ENCODE peak calls at places on chromosomes 5 and 9, in five cellular contexts. One of them, this sample, is unnamed.
A peak's percentile ranks its signal among the peaks of the same experiment; 100 is the strongest.

GRCh38 chr9:18888241-18888794 is 144.7 kb downstream of the SAXO1 start:
- DNase-seq in gastrocnemius medialis: no peak
- DNase-seq in tibial nerve: no peak
- DNase-seq in cardiac muscle cell: no peak
- DNase-seq in heart right ventricle: peak; percentile 25
- DNase-seq in this sample: no peak

GRCh38 chr9:128409998-128410397 is 10.7 kb upstream of the CERCAM start:
- DNase-seq in gastrocnemius medialis: no peak
- DNase-seq in tibial nerve: no peak
- DNase-seq in cardiac muscle cell: peak; percentile 48
- DNase-seq in heart right ventricle: no peak
- DNase-seq in this sample: no peak

GRCh38 chr9:110429453-110429852 is 91.8 kb upstream of the TXNDC8 start:
- DNase-seq in gastrocnemius medialis: no peak
- DNase-seq in tibial nerve: no peak
- DNase-seq in cardiac muscle cell: no peak
- DNase-seq in heart right ventricle: no peak
- DNase-seq in this sample: no peak

GRCh38 chr9:134682026-134682425 is 40.4 kb downstream of the COL5A1 start:
- DNase-seq in gastrocnemius medialis: no peak
- DNase-seq in tibial nerve: no peak
- DNase-seq in cardiac muscle cell: no peak
- DNase-seq in heart right ventricle: no peak
- DNase-seq in this sample: no peak

GRCh38 chr9:117672397-117672796 is 31.8 kb upstream of the TLR4 start:
- DNase-seq in gastrocnemius medialis: no peak
- DNase-seq in tibial nerve: no peak
- DNase-seq in cardiac muscle cell: peak; percentile 54
- DNase-seq in heart right ventricle: no peak
- DNase-seq in this sample: no peak

GRCh38 chr9:91502475-91502874 is 78.8 kb upstream of the NFIL3 start:
- DNase-seq in gastrocnemius medialis: no peak
- DNase-seq in tibial nerve: no peak
- DNase-seq in cardiac muscle cell: no peak
- DNase-seq in heart right ventricle: no peak
- DNase-seq in this sample: no peak

GRCh38 chr9:131095666-131096489 is 453 bp upstream of the AIF1L start:
- DNase-seq in gastrocnemius medialis: no peak
- DNase-seq in tibial nerve: no peak
- DNase-seq in cardiac muscle cell: peak; percentile 19
- DNase-seq in heart right ventricle: peak; percentile 36
- DNase-seq in this sample: no peak

GRCh38 chr9:105994970-105995369 is 300.6 kb downstream of the TMEM38B start:
- DNase-seq in gastrocnemius medialis: no peak
- DNase-seq in tibial nerve: no peak
- DNase-seq in cardiac muscle cell: no peak
- DNase-seq in heart right ventricle: no peak
- DNase-seq in this sample: no peak

GRCh38 chr5:139271201-139272027 is 22.1 kb upstream of the MATR3 start:
- DNase-seq in gastrocnemius medialis: no peak
- DNase-seq in tibial nerve: no peak
- DNase-seq in cardiac muscle cell: peak; percentile 93
- DNase-seq in heart right ventricle: no peak
- DNase-seq in this sample: no peak

GRCh38 chr9:96048954-96049831 is 173.7 kb downstream of the ERCC6L2 start:
- DNase-seq in gastrocnemius medialis: no peak
- DNase-seq in tibial nerve: no peak
- DNase-seq in cardiac muscle cell: no peak
- DNase-seq in heart right ventricle: peak; percentile 31
- DNase-seq in this sample: no peak

GRCh38 chr9:93942176-93942575 is 13.0 kb downstream of the BARX1 start:
- DNase-seq in gastrocnemius medialis: no peak
- DNase-seq in tibial nerve: no peak
- DNase-seq in cardiac muscle cell: no peak
- DNase-seq in heart right ventricle: no peak
- DNase-seq in this sample: no peak

GRCh38 chr5:154971501-154971900 is 30.6 kb downstream of the MRPL22 start:
- DNase-seq in gastrocnemius medialis: no peak
- DNase-seq in tibial nerve: no peak
- DNase-seq in cardiac muscle cell: peak; percentile 66
- DNase-seq in heart right ventricle: no peak
- DNase-seq in this sample: no peak

GRCh38 chr9:112366591-112366990 is 13.3 kb upstream of the HSDL2 start:
- DNase-seq in gastrocnemius medialis: no peak
- DNase-seq in tibial nerve: no peak
- DNase-seq in cardiac muscle cell: no peak
- DNase-seq in heart right ventricle: no peak
- DNase-seq in this sample: no peak

GRCh38 chr5:75734913-75735789 is 17.9 kb upstream of the POC5 start:
- DNase-seq in gastrocnemius medialis: no peak
- DNase-seq in tibial nerve: no peak
- DNase-seq in cardiac muscle cell: peak; percentile 15
- DNase-seq in heart right ventricle: peak; percentile 13
- DNase-seq in this sample: no peak

GRCh38 chr5:10761842-10762165 is 770 bp upstream of the DAP start:
- DNase-seq in gastrocnemius medialis: no peak
- DNase-seq in tibial nerve: peak; percentile 14
- DNase-seq in cardiac muscle cell: peak; percentile 55
- DNase-seq in heart right ventricle: no peak
- DNase-seq in this sample: no peak

GRCh38 chr5:69374911-69375446 is 5.4 kb downstream of the RAD17 start:
- DNase-seq in gastrocnemius medialis: no peak
- DNase-seq in tibial nerve: no peak
- DNase-seq in cardiac muscle cell: no peak
- DNase-seq in heart right ventricle: no peak
- DNase-seq in this sample: no peak

GRCh38 chr9:28999057-28999456 is 1425.8 kb upstream of the C9orf72 start:
- DNase-seq in gastrocnemius medialis: no peak
- DNase-seq in tibial nerve: no peak
- DNase-seq in cardiac muscle cell: no peak
- DNase-seq in heart right ventricle: no peak
- DNase-seq in this sample: no peak

GRCh38 chr9:85740821-85741111 is 988 bp downstream of the AGTPBP1 start:
- DNase-seq in gastrocnemius medialis: no peak
- DNase-seq in tibial nerve: no peak
- DNase-seq in cardiac muscle cell: no peak
- DNase-seq in heart right ventricle: no peak
- DNase-seq in this sample: no peak

GRCh38 chr9:131578778-131579504 is 33.6 kb downstream of the PRRT1B start:
- DNase-seq in gastrocnemius medialis: no peak
- DNase-seq in tibial nerve: no peak
- DNase-seq in cardiac muscle cell: no peak
- DNase-seq in heart right ventricle: no peak
- DNase-seq in this sample: no peak

GRCh38 chr9:12739014-12739413 is 35.8 kb upstream of the LURAP1L start:
- DNase-seq in gastrocnemius medialis: no peak
- DNase-seq in tibial nerve: no peak
- DNase-seq in cardiac muscle cell: no peak
- DNase-seq in heart right ventricle: no peak
- DNase-seq in this sample: no peak

GRCh38 chr5:4700082-4700481 is 440.0 kb upstream of the ADAMTS16 start:
- DNase-seq in gastrocnemius medialis: no peak
- DNase-seq in tibial nerve: peak; percentile 80
- DNase-seq in cardiac muscle cell: peak; percentile 4
- DNase-seq in heart right ventricle: peak; percentile 23
- DNase-seq in this sample: peak; percentile 82

GRCh38 chr5:52867809-52868208 is 80.1 kb downstream of the ITGA1 start:
- DNase-seq in gastrocnemius medialis: no peak
- DNase-seq in tibial nerve: no peak
- DNase-seq in cardiac muscle cell: peak; percentile 41
- DNase-seq in heart right ventricle: no peak
- DNase-seq in this sample: no peak

GRCh38 chr5:42621662-42622061 is 135.0 kb upstream of the CCDC152 start:
- DNase-seq in gastrocnemius medialis: no peak
- DNase-seq in tibial nerve: no peak
- DNase-seq in cardiac muscle cell: no peak
- DNase-seq in heart right ventricle: no peak
- DNase-seq in this sample: no peak

GRCh38 chr9:75200892-75201470 is 112.7 kb downstream of the OSTF1 start:
- DNase-seq in gastrocnemius medialis: no peak
- DNase-seq in tibial nerve: peak; percentile 39
- DNase-seq in cardiac muscle cell: peak; percentile 54
- DNase-seq in heart right ventricle: no peak
- DNase-seq in this sample: no peak

GRCh38 chr5:152349683-152350526 is 55.2 kb downstream of the NMUR2 start:
- DNase-seq in gastrocnemius medialis: no peak
- DNase-seq in tibial nerve: no peak
- DNase-seq in cardiac muscle cell: peak; percentile 51
- DNase-seq in heart right ventricle: peak; percentile 10
- DNase-seq in this sample: peak; percentile 40

GRCh38 chr9:130741831-130742449 is 48.4 kb downstream of the EXOSC2 start:
- DNase-seq in gastrocnemius medialis: no peak
- DNase-seq in tibial nerve: no peak
- DNase-seq in cardiac muscle cell: peak; percentile 22
- DNase-seq in heart right ventricle: no peak
- DNase-seq in this sample: no peak

GRCh38 chr5:103445426-103446035 is 117.1 kb downstream of the NUDT12 start:
- DNase-seq in gastrocnemius medialis: no peak
- DNase-seq in tibial nerve: no peak
- DNase-seq in cardiac muscle cell: no peak
- DNase-seq in heart right ventricle: no peak
- DNase-seq in this sample: no peak

GRCh38 chr5:135425641-135426040 is 21.5 kb downstream of the DCANP1 start:
- DNase-seq in gastrocnemius medialis: no peak
- DNase-seq in tibial nerve: no peak
- DNase-seq in cardiac muscle cell: no peak
- DNase-seq in heart right ventricle: no peak
- DNase-seq in this sample: no peak

GRCh38 chr5:160347453-160347852 is 23.0 kb downstream of the C1QTNF2 start:
- DNase-seq in gastrocnemius medialis: no peak
- DNase-seq in tibial nerve: no peak
- DNase-seq in cardiac muscle cell: no peak
- DNase-seq in heart right ventricle: peak; percentile 50
- DNase-seq in this sample: no peak

DNA sequence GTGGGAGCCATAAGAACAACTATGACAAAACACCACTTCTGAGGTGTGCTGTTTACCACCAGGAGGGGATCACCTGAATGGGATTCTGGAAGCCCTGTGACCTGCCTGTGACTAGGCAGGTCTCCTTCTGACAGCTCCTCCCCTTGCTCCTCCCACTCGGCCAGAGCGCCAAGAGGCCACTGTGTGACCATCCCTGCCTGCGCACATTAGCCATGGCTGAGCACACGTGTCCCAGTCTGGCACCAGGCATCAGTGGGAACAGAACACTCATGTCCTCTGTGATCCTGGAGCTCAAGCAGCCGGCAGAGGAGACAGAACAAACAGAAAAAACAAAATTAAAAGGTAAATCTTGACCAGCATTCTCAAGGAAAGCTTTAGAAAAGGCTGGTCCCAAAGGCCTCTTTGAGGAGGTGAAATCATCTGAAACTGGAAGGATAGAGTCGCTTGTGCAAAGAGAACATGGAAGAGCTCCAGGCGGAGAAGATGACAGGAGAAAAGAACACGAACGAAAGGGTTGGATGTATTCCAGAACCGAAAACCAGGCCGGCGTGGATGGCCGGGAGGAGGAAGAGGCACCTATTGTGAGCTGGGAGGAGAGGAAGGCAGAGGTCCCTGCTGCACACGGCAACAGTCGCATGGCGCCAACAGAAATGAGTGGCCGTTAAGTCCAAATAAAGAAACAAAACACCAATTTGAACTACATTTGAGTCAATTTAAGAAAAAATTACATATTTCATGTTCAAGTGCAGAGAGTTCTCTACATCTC is 5.1 kb downstream of the MED10 start:
- DNase-seq in gastrocnemius medialis: no peak
- DNase-seq in tibial nerve: no peak
- DNase-seq in cardiac muscle cell: no peak
- DNase-seq in heart right ventricle: peak; percentile 2
- DNase-seq in this sample: no peak
- TF ChIP-seq CTCF in gastrocnemius medialis: no peak
- TF ChIP-seq CTCF in tibial nerve: no peak
- TF ChIP-seq CTCF in cardiac muscle cell: no peak
- TF ChIP-seq CTCF in heart right ventricle: no peak
- TF ChIP-seq CTCF in this sample: no peak

GRCh38 chr9:136925414-136926153 is 19.0 kb downstream of the FBXW5 start:
- DNase-seq in gastrocnemius medialis: no peak
- DNase-seq in tibial nerve: no peak
- DNase-seq in cardiac muscle cell: no peak
- DNase-seq in heart right ventricle: peak; percentile 74
- DNase-seq in this sample: no peak
- TF ChIP-seq CTCF in gastrocnemius medialis: no peak
- TF ChIP-seq CTCF in tibial nerve: no peak
- TF ChIP-seq CTCF in cardiac muscle cell: no peak
- TF ChIP-seq CTCF in heart right ventricle: no peak
- TF ChIP-seq CTCF in this sample: no peak

DNA sequence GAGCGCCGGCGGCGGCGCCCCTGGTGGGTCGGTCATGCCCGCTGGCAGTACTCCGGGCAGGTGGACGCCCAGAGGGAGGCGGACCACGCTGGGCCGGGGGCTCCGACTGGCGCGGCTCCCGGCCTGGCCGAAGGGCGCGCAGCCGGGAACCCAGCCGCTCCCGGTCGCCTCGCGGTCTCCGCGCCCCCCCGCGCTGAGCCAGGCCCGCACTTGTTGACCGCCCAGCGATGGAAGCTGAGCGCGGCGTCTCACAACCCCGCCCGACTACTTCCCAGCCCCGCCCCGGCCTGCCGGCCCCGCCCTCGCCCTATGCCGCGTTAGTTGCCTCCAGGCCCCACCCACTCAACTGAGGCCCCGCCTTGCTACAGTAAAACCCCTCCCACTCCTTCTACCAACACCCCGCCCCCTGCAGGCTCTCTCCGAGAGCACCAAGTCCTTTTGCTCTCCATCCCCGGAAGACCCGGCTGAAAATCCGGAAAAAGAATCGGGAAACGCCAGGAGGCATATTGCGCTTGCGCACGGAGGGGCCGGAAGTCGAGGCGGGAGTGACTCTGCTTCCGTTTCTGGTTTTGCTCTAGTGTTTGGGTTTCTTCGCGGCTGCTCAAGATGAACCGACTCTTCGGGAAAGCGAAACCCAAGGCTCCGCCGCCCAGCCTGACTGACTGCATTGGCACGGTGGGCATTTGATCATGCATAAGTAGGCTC is at the start of the genes BAG1 and CHMP5:
- DNase-seq in gastrocnemius medialis: peak; percentile 99
- DNase-seq in tibial nerve: peak; percentile 100
- DNase-seq in cardiac muscle cell: peak; percentile 100
- DNase-seq in heart right ventricle: peak; percentile 100
- DNase-seq in this sample: peak; percentile 100
- TF ChIP-seq CTCF in gastrocnemius medialis: peak; percentile 51
- TF ChIP-seq CTCF in tibial nerve: peak; percentile 34
- TF ChIP-seq CTCF in cardiac muscle cell: peak; percentile 36
- TF ChIP-seq CTCF in heart right ventricle: peak; percentile 49
- TF ChIP-seq CTCF in this sample: peak; percentile 15

GRCh38 chr5:66551338-66551737 is 44.9 kb upstream of the MAST4 start:
- DNase-seq in gastrocnemius medialis: no peak
- DNase-seq in tibial nerve: no peak
- DNase-seq in cardiac muscle cell: no peak
- DNase-seq in heart right ventricle: no peak
- DNase-seq in this sample: no peak
- TF ChIP-seq CTCF in gastrocnemius medialis: no peak
- TF ChIP-seq CTCF in tibial nerve: no peak
- TF ChIP-seq CTCF in cardiac muscle cell: no peak
- TF ChIP-seq CTCF in heart right ventricle: no peak
- TF ChIP-seq CTCF in this sample: no peak

DNA sequence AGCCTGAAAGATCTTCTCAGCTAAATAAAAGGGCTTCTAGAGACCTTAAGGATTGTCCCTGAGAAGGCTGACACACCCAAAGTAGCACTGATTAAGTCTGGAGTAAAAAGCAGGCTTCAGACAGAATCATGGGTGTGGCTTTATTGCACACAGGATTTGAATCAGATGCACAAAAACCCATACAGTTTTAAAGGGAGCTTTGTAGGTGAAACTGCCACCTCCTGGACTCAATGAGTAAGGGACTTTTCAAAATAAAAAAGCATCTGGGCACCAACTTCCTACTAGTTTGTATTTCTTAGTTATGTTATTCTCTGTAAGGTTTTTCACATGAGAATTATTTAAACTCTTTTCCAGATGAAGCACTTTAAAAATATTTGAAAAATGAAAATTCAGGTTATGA is 129.4 kb downstream of the EDIL3 start:
- DNase-seq in gastrocnemius medialis: no peak
- DNase-seq in tibial nerve: no peak
- DNase-seq in cardiac muscle cell: peak; percentile 55
- DNase-seq in heart right ventricle: no peak
- DNase-seq in this sample: no peak
- TF ChIP-seq CTCF in gastrocnemius medialis: no peak
- TF ChIP-seq CTCF in tibial nerve: no peak
- TF ChIP-seq CTCF in cardiac muscle cell: peak; percentile 41
- TF ChIP-seq CTCF in heart right ventricle: no peak
- TF ChIP-seq CTCF in this sample: no peak

This sample was measured in mesothelial cell of epicardium.